ENCODE peak calls at places on chromosomes 5 and 9, in four cellular contexts. D is bronchial epithelial cell, C is choroid plexus epithelial cell, A is heart left ventricle. Z is an unnamed sample.

GRCh38 chr5:40736103-40736875 is 19.5 kb downstream of the TTC33 start:
- DNase-seq in C (peak), A (no peak), D (peak), Z (no peak)

GRCh38 chr5:179762079-179762780 is 29.6 kb downstream of the MAML1 start:
- DNase-seq in D (no peak), A (no peak), C (peak), Z (no peak)

GRCh38 chr5:926416-927171 is 33.9 kb downstream of the TRIP13 start:
- DNase-seq in C (peak), D (peak), A (no peak), Z (peak)

GRCh38 chr9:89781838-89782237 is 177.0 kb downstream of the GADD45G start:
- DNase-seq in A (no peak), D (no peak), C (no peak), Z (no peak)

GRCh38 chr9:137302176-137303030 is at the start of gene NRARP:
- DNase-seq in D (peak), A (peak), C (peak), Z (peak)

GRCh38 chr5:78985407-78986223 is 505 bp upstream of the ARSB start:
- DNase-seq in C (peak), D (peak), A (no peak), Z (peak)

GRCh38 chr5:93022770-93023169 is 558.2 kb downstream of the NR2F1-AS1 start:
- DNase-seq in C (peak), D (peak), A (no peak), Z (no peak)

GRCh38 chr5:82526540-82526939 is 248.4 kb upstream of the RPS23 start:
- DNase-seq in D (no peak), A (no peak), C (no peak), Z (no peak)

GRCh38 chr9:129384887-129385614 is 207.0 kb upstream of the IER5L start:
- DNase-seq in A (peak), C (no peak), D (no peak), Z (no peak)

GRCh38 chr5:93192107-93192506 is 388.9 kb downstream of the NR2F1-AS1 start:
- DNase-seq in A (no peak), C (peak), D (peak), Z (no peak)

GRCh38 chr5:141529002-141529401 is 40.1 kb downstream of the PCDHGC5 start:
- DNase-seq in C (peak), A (no peak), D (peak), Z (no peak)

GRCh38 chr9:3880851-3881250 is 355.1 kb upstream of the RFX3 start:
- DNase-seq in A (no peak), D (peak), C (peak), Z (no peak)

GRCh38 chr5:14217587-14217986 is 74.4 kb downstream of the TRIO start:
- DNase-seq in A (no peak), C (no peak), D (no peak), Z (no peak)

GRCh38 chr5:58998539-58998938 is 415.7 kb downstream of the RAB3C start:
- DNase-seq in C (no peak), A (no peak), D (no peak), Z (no peak)

GRCh38 chr9:37953775-37954437 is 50.0 kb upstream of the SLC25A51 start:
- DNase-seq in A (peak), C (peak), D (peak), Z (peak)

GRCh38 chr5:143395638-143396352 is 7.7 kb downstream of the NR3C1 start:
- DNase-seq in D (peak), C (no peak), A (no peak), Z (no peak)

GRCh38 chr9:34988218-34989055 is 1.1 kb upstream of the DNAJB5 start:
- DNase-seq in C (peak), A (peak), D (peak), Z (peak)

GRCh38 chr9:4084440-4084818 is 215.4 kb downstream of the GLIS3 start:
- DNase-seq in D (no peak), A (no peak), C (peak), Z (peak)

GRCh38 chr9:129550199-129550839 is 70.6 kb downstream of the C9orf50 start:
- DNase-seq in D (no peak), A (peak), C (peak), Z (peak)